ENCODE peak calls at places on chromosomes 3 and 15, in five cellular contexts. One of them, this sample, is unnamed.

GRCh38 chr15:39692464-39693327 is 89.9 kb downstream of the FSIP1 start:
- DNase-seq in HepG2: no peak
- DNase-seq in kidney: no peak
- DNase-seq in A549: no peak
- DNase-seq in brain microvascular endothelial cell: no peak
- DNase-seq in this sample: peak

GRCh38 chr3:67018105-67018788 is 20.1 kb downstream of the KBTBD8 start:
- DNase-seq in HepG2: no peak
- DNase-seq in kidney: peak
- DNase-seq in A549: peak
- DNase-seq in brain microvascular endothelial cell: no peak
- DNase-seq in this sample: peak

GRCh38 chr3:60160792-60161175 is 1090.5 kb downstream of the FHIT start:
- DNase-seq in HepG2: no peak
- DNase-seq in kidney: no peak
- DNase-seq in A549: no peak
- DNase-seq in brain microvascular endothelial cell: no peak
- DNase-seq in this sample: no peak

GRCh38 chr15:94456246-94456645 is 224.9 kb downstream of the MCTP2 start:
- DNase-seq in HepG2: no peak
- DNase-seq in kidney: no peak
- DNase-seq in A549: no peak
- DNase-seq in brain microvascular endothelial cell: no peak
- DNase-seq in this sample: no peak

GRCh38 chr3:48938156-48938555 is 19.5 kb downstream of the ARIH2 start:
- DNase-seq in HepG2: peak
- DNase-seq in kidney: no peak
- DNase-seq in A549: no peak
- DNase-seq in brain microvascular endothelial cell: no peak
- DNase-seq in this sample: no peak

GRCh38 chr15:101017935-101018849 is 99.0 kb downstream of the LRRK1 start:
- DNase-seq in HepG2: no peak
- DNase-seq in kidney: peak
- DNase-seq in A549: no peak
- DNase-seq in brain microvascular endothelial cell: no peak
- DNase-seq in this sample: no peak

GRCh38 chr15:34753236-34753894 is 1.4 kb downstream of the GJD2 start:
- DNase-seq in HepG2: peak
- DNase-seq in kidney: no peak
- DNase-seq in A549: peak
- DNase-seq in brain microvascular endothelial cell: peak
- DNase-seq in this sample: peak

GRCh38 chr3:171113716-171114115 is 87.2 kb upstream of the SLC2A2 start:
- DNase-seq in HepG2: peak
- DNase-seq in kidney: no peak
- DNase-seq in A549: peak
- DNase-seq in brain microvascular endothelial cell: no peak
- DNase-seq in this sample: no peak

GRCh38 chr15:94110476-94111130 is 120.8 kb upstream of the MCTP2 start:
- DNase-seq in HepG2: peak
- DNase-seq in kidney: no peak
- DNase-seq in A549: no peak
- DNase-seq in brain microvascular endothelial cell: no peak
- DNase-seq in this sample: peak

GRCh38 chr15:62469478-62469873 is 304.4 kb upstream of the C2CD4B start:
- DNase-seq in HepG2: no peak
- DNase-seq in kidney: no peak
- DNase-seq in A549: no peak
- DNase-seq in brain microvascular endothelial cell: no peak
- DNase-seq in this sample: no peak

GRCh38 chr3:186691676-186692075 is 25.5 kb upstream of the KNG1 start:
- DNase-seq in HepG2: no peak
- DNase-seq in kidney: no peak
- DNase-seq in A549: no peak
- DNase-seq in brain microvascular endothelial cell: no peak
- DNase-seq in this sample: peak

GRCh38 chr3:43950775-43951174 is 260.0 kb downstream of the ABHD5 start:
- DNase-seq in HepG2: no peak
- DNase-seq in kidney: no peak
- DNase-seq in A549: no peak
- DNase-seq in brain microvascular endothelial cell: no peak
- DNase-seq in this sample: no peak

GRCh38 chr15:31396881-31397560 is 70.4 kb downstream of the KLF13 start:
- DNase-seq in HepG2: peak
- DNase-seq in kidney: peak
- DNase-seq in A549: peak
- DNase-seq in brain microvascular endothelial cell: peak
- DNase-seq in this sample: peak

GRCh38 chr3:69724722-69725435 is 14.4 kb upstream of the MITF start:
- DNase-seq in HepG2: no peak
- DNase-seq in kidney: no peak
- DNase-seq in A549: peak
- DNase-seq in brain microvascular endothelial cell: peak
- DNase-seq in this sample: no peak

GRCh38 chr15:59644757-59645156 is 12.6 kb downstream of the GTF2A2 start:
- DNase-seq in HepG2: no peak
- DNase-seq in kidney: no peak
- DNase-seq in A549: no peak
- DNase-seq in brain microvascular endothelial cell: no peak
- DNase-seq in this sample: peak

GRCh38 chr15:63612300-63612699 is 15.1 kb downstream of the FBXL22 start:
- DNase-seq in HepG2: no peak
- DNase-seq in kidney: no peak
- DNase-seq in A549: no peak
- DNase-seq in brain microvascular endothelial cell: no peak
- DNase-seq in this sample: no peak

GRCh38 chr15:91852741-91853500 is 587 bp upstream of the SLCO3A1 start:
- DNase-seq in HepG2: peak
- DNase-seq in kidney: peak
- DNase-seq in A549: peak
- DNase-seq in brain microvascular endothelial cell: peak
- DNase-seq in this sample: peak

GRCh38 chr3:23760871-23761373 is 44.8 kb upstream of the UBE2E1 start:
- DNase-seq in HepG2: no peak
- DNase-seq in kidney: no peak
- DNase-seq in A549: no peak
- DNase-seq in brain microvascular endothelial cell: no peak
- DNase-seq in this sample: no peak

GRCh38 chr3:37608061-37608702 is 253.5 kb upstream of the CTDSPL start:
- DNase-seq in HepG2: peak
- DNase-seq in kidney: no peak
- DNase-seq in A549: peak
- DNase-seq in brain microvascular endothelial cell: no peak
- DNase-seq in this sample: peak

GRCh38 chr3:168096210-168096795 is 579 bp upstream of the GOLIM4 start:
- DNase-seq in HepG2: peak
- DNase-seq in kidney: peak
- DNase-seq in A549: peak
- DNase-seq in brain microvascular endothelial cell: peak
- DNase-seq in this sample: peak

GRCh38 chr3:16048435-16049318 is 125.8 kb upstream of the GALNT15 start:
- DNase-seq in HepG2: peak
- DNase-seq in kidney: no peak
- DNase-seq in A549: peak
- DNase-seq in brain microvascular endothelial cell: peak
- DNase-seq in this sample: peak

GRCh38 chr3:124636863-124637296 is 93.4 kb upstream of the UMPS start:
- DNase-seq in HepG2: peak
- DNase-seq in kidney: no peak
- DNase-seq in A549: no peak
- DNase-seq in brain microvascular endothelial cell: no peak
- DNase-seq in this sample: no peak

GRCh38 chr3:46877671-46878125 is at the start of gene PTH1R:
- DNase-seq in HepG2: no peak
- DNase-seq in kidney: no peak
- DNase-seq in A549: no peak
- DNase-seq in brain microvascular endothelial cell: no peak
- DNase-seq in this sample: no peak

GRCh38 chr3:60424942-60425341 is 826.3 kb downstream of the FHIT start:
- DNase-seq in HepG2: no peak
- DNase-seq in kidney: no peak
- DNase-seq in A549: no peak
- DNase-seq in brain microvascular endothelial cell: no peak
- DNase-seq in this sample: no peak

GRCh38 chr3:72042397-72043211 is 257.7 kb upstream of the PROK2 start:
- DNase-seq in HepG2: no peak
- DNase-seq in kidney: peak
- DNase-seq in A549: no peak
- DNase-seq in brain microvascular endothelial cell: peak
- DNase-seq in this sample: no peak

GRCh38 chr3:4355401-4356224 is 52.4 kb downstream of the SETMAR start:
- DNase-seq in HepG2: peak
- DNase-seq in kidney: peak
- DNase-seq in A549: no peak
- DNase-seq in brain microvascular endothelial cell: no peak
- DNase-seq in this sample: no peak

GRCh38 chr3:183697610-183698317 is at the start of gene YEATS2:
- DNase-seq in HepG2: peak
- DNase-seq in kidney: peak
- DNase-seq in A549: peak
- DNase-seq in brain microvascular endothelial cell: peak
- DNase-seq in this sample: peak

GRCh38 chr3:110646496-110646895 is 425.1 kb upstream of the NECTIN3 start:
- DNase-seq in HepG2: no peak
- DNase-seq in kidney: no peak
- DNase-seq in A549: no peak
- DNase-seq in brain microvascular endothelial cell: no peak
- DNase-seq in this sample: no peak

GRCh38 chr3:142608615-142609014 is 12.4 kb downstream of the PLS1 start:
- DNase-seq in HepG2: no peak
- DNase-seq in kidney: no peak
- DNase-seq in A549: no peak
- DNase-seq in brain microvascular endothelial cell: no peak
- DNase-seq in this sample: peak

GRCh38 chr3:194688207-194688711 is 2.6 kb downstream of the FAM43A start:
- DNase-seq in HepG2: peak
- DNase-seq in kidney: peak
- DNase-seq in A549: no peak
- DNase-seq in brain microvascular endothelial cell: no peak
- DNase-seq in this sample: no peak

GRCh38 chr3:13290941-13291340 is 129.2 kb downstream of the NUP210 start:
- DNase-seq in HepG2: no peak
- DNase-seq in kidney: no peak
- DNase-seq in A549: no peak
- DNase-seq in brain microvascular endothelial cell: no peak
- DNase-seq in this sample: no peak

GRCh38 chr3:54028372-54028771 is 94.0 kb upstream of the CACNA2D3 start:
- DNase-seq in HepG2: no peak
- DNase-seq in kidney: no peak
- DNase-seq in A549: no peak
- DNase-seq in brain microvascular endothelial cell: no peak
- DNase-seq in this sample: no peak
- H3K4me3 ChIP-seq in HepG2: no peak
- H3K4me3 ChIP-seq in kidney: no peak
- H3K4me3 ChIP-seq in A549: no peak
- H3K4me3 ChIP-seq in brain microvascular endothelial cell: no peak
- H3K4me3 ChIP-seq in this sample: no peak

GRCh38 chr15:67174864-67175573 is 79.4 kb downstream of the AAGAB start:
- DNase-seq in HepG2: no peak
- DNase-seq in kidney: no peak
- DNase-seq in A549: peak
- DNase-seq in brain microvascular endothelial cell: no peak
- DNase-seq in this sample: peak
- TF ChIP-seq CTCF in HepG2: no peak
- TF ChIP-seq CTCF in kidney: no peak
- TF ChIP-seq CTCF in A549: no peak
- TF ChIP-seq CTCF in brain microvascular endothelial cell: no peak
- TF ChIP-seq CTCF in this sample: no peak

DNA sequence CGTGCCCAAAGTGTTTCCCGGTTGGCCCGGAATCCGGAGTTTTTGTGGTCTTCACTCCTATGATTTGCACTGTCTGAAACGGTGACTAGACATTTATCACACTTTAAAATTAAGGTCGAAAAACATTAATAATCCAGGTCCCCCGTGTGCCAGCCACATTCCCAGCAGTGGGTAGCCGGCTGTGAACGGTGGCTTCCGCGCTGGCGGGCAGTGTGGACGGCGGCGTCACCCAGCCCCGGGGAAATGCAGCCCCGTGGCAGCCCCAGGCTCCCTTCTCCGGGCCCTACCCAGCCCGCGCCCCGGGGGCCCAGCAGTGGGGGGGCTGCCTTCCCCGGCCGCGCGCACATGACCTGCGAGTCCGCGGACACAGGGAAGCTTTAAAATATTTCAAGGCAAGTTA is 25.3 kb downstream of the GABRA5 start:
- DNase-seq in HepG2: no peak
- DNase-seq in kidney: no peak
- DNase-seq in A549: no peak
- DNase-seq in brain microvascular endothelial cell: no peak
- DNase-seq in this sample: no peak
- H3K4me3 ChIP-seq in HepG2: no peak
- H3K4me3 ChIP-seq in kidney: peak
- H3K4me3 ChIP-seq in A549: no peak
- H3K4me3 ChIP-seq in brain microvascular endothelial cell: peak
- H3K4me3 ChIP-seq in this sample: no peak

GRCh38 chr15:77904901-77905300 is 172.6 kb downstream of the TBC1D2B start:
- DNase-seq in HepG2: no peak
- DNase-seq in kidney: no peak
- DNase-seq in A549: no peak
- DNase-seq in brain microvascular endothelial cell: no peak
- DNase-seq in this sample: no peak

GRCh38 chr15:77901251-77901881 is 176.1 kb downstream of the TBC1D2B start:
- DNase-seq in HepG2: no peak
- DNase-seq in kidney: peak
- DNase-seq in A549: no peak
- DNase-seq in brain microvascular endothelial cell: no peak
- DNase-seq in this sample: no peak

GRCh38 chr15:77898811-77899730 is 178.4 kb downstream of the TBC1D2B start:
- DNase-seq in HepG2: no peak
- DNase-seq in kidney: peak
- DNase-seq in A549: no peak
- DNase-seq in brain microvascular endothelial cell: no peak
- DNase-seq in this sample: no peak

GRCh38 chr15:77904436-77904821 is 173.1 kb downstream of the TBC1D2B start:
- DNase-seq in HepG2: no peak
- DNase-seq in kidney: peak
- DNase-seq in A549: no peak
- DNase-seq in brain microvascular endothelial cell: no peak
- DNase-seq in this sample: no peak

GRCh38 chr15:77901921-77902750 is 175.4 kb downstream of the TBC1D2B start:
- DNase-seq in HepG2: no peak
- DNase-seq in kidney: no peak
- DNase-seq in A549: peak
- DNase-seq in brain microvascular endothelial cell: no peak
- DNase-seq in this sample: peak
- TF ChIP-seq CTCF in HepG2: peak
- TF ChIP-seq CTCF in kidney: no peak
- TF ChIP-seq CTCF in A549: no peak
- TF ChIP-seq CTCF in brain microvascular endothelial cell: peak
- TF ChIP-seq CTCF in this sample: peak

GRCh38 chr15:75203908-75204263 is 2.2 kb downstream of the C15orf39 start:
- DNase-seq in HepG2: no peak
- DNase-seq in kidney: no peak
- DNase-seq in A549: no peak
- DNase-seq in brain microvascular endothelial cell: no peak
- DNase-seq in this sample: no peak
- H3K4me3 ChIP-seq in HepG2: peak
- H3K4me3 ChIP-seq in kidney: peak
- H3K4me3 ChIP-seq in A549: peak
- H3K4me3 ChIP-seq in brain microvascular endothelial cell: peak
- H3K4me3 ChIP-seq in this sample: peak

GRCh38 chr3:41224120-41224806 is 25.0 kb downstream of the CTNNB1 start:
- DNase-seq in HepG2: no peak
- DNase-seq in kidney: no peak
- DNase-seq in A549: no peak
- DNase-seq in brain microvascular endothelial cell: peak
- DNase-seq in this sample: peak
- TF ChIP-seq CTCF in HepG2: no peak
- TF ChIP-seq CTCF in kidney: no peak
- TF ChIP-seq CTCF in A549: no peak
- TF ChIP-seq CTCF in brain microvascular endothelial cell: peak
- TF ChIP-seq CTCF in this sample: peak